ENCODE peak calls at places on chromosomes 2 and 18, in ten cellular contexts. B is K562, V is fibroblast of lung, O is endothelial cell of umbilical vein, E is neural progenitor cell, S is mesendoderm, M is HCT116, J is IMR-90, U is neuronal stem cell, L is GM23248. R is an unnamed sample.

GRCh38 chr18:11380968-11381367 is 228.4 kb upstream of the SLC35G4 start:
- DNase-seq in B (no peak), V (no peak), O (no peak), E (no peak), S (no peak), M (no peak), J (no peak), U (no peak), L (no peak), R (no peak)

GRCh38 chr18:43932140-43932539 is 654.9 kb upstream of the SYT4 start:
- DNase-seq in B (no peak), V (peak; percentile 18), O (no peak), E (no peak), S (no peak), M (no peak), J (peak; percentile 13), U (no peak), L (no peak), R (no peak)

GRCh38 chr2:101617786-101618185 is 79.7 kb upstream of the MAP4K4 start:
- DNase-seq in B (no peak), V (peak; percentile 55), O (no peak), E (peak; percentile 26), S (no peak), M (no peak), J (peak; percentile 4), U (no peak), L (no peak), R (no peak)

GRCh38 chr2:19846030-19846429 is 55.8 kb downstream of the TTC32 start:
- DNase-seq in B (no peak), V (no peak), O (no peak), E (no peak), S (no peak), M (no peak), J (no peak), U (no peak), L (no peak), R (no peak)

GRCh38 chr2:197846120-197846519 is 41.7 kb downstream of the PLCL1 start:
- DNase-seq in B (no peak), V (no peak), O (no peak), E (no peak), S (no peak), M (no peak), J (peak; percentile 7), U (no peak), L (no peak), R (no peak)

GRCh38 chr2:70977605-70978205 is 725 bp upstream of the ANKRD53 start:
- DNase-seq in B (no peak), V (peak; percentile 85), O (peak; percentile 35), E (no peak), S (no peak), M (no peak), J (peak; percentile 93), U (no peak), L (peak; percentile 95), R (no peak)

GRCh38 chr18:9721893-9722515 is 13.9 kb downstream of the RAB31 start:
- DNase-seq in B (no peak), V (no peak), O (no peak), E (no peak), S (no peak), M (no peak), J (no peak), U (no peak), L (no peak), R (no peak)

GRCh38 chr2:206353685-206354084 is 79.2 kb downstream of the ZDBF2 start:
- DNase-seq in B (no peak), V (no peak), O (no peak), E (no peak), S (peak; percentile 11), M (peak; percentile 8), J (no peak), U (no peak), L (peak; percentile 16), R (no peak)

GRCh38 chr2:181686566-181687185 is 6.4 kb upstream of the NEUROD1 start:
- DNase-seq in B (no peak), V (no peak), O (no peak), E (no peak), S (no peak), M (no peak), J (no peak), U (no peak), L (no peak), R (no peak)

DNA sequence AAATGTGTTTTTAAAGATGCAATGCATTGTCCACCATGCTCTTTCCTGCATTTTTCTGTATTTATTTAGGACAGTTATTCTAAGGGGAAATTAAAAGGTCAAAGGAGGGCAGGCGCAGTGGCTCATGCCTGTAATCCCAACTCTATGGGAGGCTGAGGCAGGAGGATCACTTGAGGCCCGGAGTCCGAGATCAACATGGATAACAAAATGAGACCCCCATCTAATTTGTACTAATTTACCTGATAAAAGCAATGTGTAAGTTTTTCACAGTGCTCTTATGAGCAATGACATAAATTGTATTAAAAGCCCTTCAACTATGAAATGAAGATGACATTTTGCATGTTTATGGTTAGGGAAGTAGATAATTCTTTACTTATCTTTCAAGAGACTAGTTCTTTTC is 9.6 kb downstream of the HSBP1L1 start:
- DNase-seq in B (no peak), V (no peak), O (no peak), E (no peak), S (no peak), M (no peak), J (no peak), U (no peak), L (no peak), R (no peak)
- H3K36me3 ChIP-seq in B (peaks cover 82% of the 10 kb centered on the region), V (peaks cover 18% of the 10 kb centered on the region), O (no peaks in the 10 kb centered on the region), E (peaks cover 6% of the 10 kb centered on the region), S (peaks cover 2% of the 10 kb centered on the region), M (peaks cover 36% of the 10 kb centered on the region), J (peaks cover 40% of the 10 kb centered on the region), U (peaks cover 89% of the 10 kb centered on the region), L (peaks cover 15% of the 10 kb centered on the region), R (peaks cover 51% of the 10 kb centered on the region)

DNA sequence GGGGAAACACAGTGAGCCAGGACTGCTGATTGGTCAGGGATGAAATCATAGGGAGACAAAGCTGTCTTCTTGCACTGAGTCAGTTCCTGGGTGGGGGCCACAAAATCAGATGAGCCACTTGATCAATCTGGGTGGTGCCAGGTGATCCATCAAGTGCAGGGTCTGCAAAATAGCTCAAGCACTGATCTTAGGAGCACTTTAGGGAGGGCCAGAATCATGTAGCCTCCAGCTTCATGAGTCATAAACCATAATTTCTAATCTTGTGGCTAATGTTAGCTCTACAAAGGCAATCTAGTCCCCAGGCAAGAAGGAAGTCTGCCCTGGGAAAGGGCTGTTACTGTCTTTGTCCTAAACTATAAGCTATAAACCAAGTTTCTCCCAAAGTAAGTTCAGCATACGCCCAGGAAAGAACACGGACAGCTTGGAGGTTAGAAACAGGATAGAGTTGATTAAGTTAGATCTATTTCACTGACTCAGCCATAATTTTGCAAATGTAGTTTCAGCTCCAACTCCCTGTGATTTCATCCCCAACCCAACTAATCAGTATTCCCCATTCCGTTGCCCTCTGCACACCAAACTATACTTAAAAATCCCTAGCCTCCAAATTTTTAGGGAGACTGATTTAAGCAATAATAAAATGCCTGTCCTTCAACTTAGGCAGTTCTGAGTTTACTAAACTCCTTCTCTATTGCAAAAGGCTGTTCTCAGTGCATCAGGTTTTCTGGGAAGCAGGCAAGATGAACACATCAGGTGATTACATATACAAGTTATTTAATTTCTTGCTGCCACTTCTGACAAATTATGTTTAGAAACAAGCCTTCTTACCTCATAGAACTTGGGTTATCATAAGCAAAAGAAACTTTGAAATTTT is 226.9 kb upstream of the SPOPL start:
- DNase-seq in B (no peak), V (peak; percentile 72), O (no peak), E (no peak), S (no peak), M (peak; percentile 15), J (peak; percentile 34), U (no peak), L (peak; percentile 23), R (no peak)
- H3K9ac ChIP-seq in B (no peak overlapping the region), V (no peak overlapping the region), O (no peak overlapping the region), E (no peak overlapping the region), S (no peak overlapping the region), M (no peak overlapping the region), J (no peak overlapping the region), U (no peak overlapping the region), L (no peak overlapping the region), R (no peak overlapping the region)

DNA sequence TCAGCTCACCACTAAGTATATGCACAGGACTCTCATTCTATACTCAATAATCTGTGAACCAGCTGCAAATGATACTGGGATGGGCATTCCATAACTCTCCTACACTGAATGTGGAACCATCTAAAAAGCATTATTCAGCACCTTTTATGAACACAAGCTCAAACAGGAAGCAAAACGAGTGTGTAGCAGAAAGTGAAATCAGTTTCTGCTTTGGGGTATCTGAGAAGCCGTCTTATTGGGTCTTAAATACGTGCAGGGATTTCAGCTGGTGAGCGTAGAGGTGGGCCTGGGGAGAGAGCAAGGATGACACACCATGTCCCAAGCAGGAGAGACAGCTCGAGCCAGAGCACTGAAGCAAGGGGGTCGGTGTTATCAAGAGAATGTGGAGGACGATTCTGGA is 120.0 kb upstream of the TTN start:
- DNase-seq in B (no peak), V (no peak), O (no peak), E (no peak), S (no peak), M (no peak), J (no peak), U (no peak), L (no peak), R (no peak)
- H3K36me3 ChIP-seq in B (no peaks in the 10 kb centered on the region), V (no peaks in the 10 kb centered on the region), O (no peaks in the 10 kb centered on the region), E (no peaks in the 10 kb centered on the region), S (no peaks in the 10 kb centered on the region), M (no peaks in the 10 kb centered on the region), J (no peaks in the 10 kb centered on the region), U (no peaks in the 10 kb centered on the region), L (no peaks in the 10 kb centered on the region), R (no peaks in the 10 kb centered on the region)

GRCh38 chr2:158060160-158060861 is 41.4 kb upstream of the UPP2 start:
- DNase-seq in B (no peak), V (no peak), O (no peak), E (no peak), S (no peak), M (no peak), J (no peak), U (no peak), L (no peak), R (no peak)

GRCh38 chr2:158052761-158053160 is 48.9 kb upstream of the UPP2 start:
- DNase-seq in B (no peak), V (no peak), O (no peak), E (no peak), S (no peak), M (no peak), J (no peak), U (no peak), L (no peak), R (no peak)

GRCh38 chr2:158061763-158062162 is 39.9 kb upstream of the UPP2 start:
- DNase-seq in B (no peak), V (no peak), O (no peak), E (no peak), S (no peak), M (no peak), J (no peak), U (no peak), L (no peak), R (no peak)

GRCh38 chr2:158060862-158061435 is 40.7 kb upstream of the UPP2 start:
- DNase-seq in B (no peak), V (peak; percentile 69), O (no peak), E (no peak), S (peak; percentile 92), M (peak; percentile 1), J (peak; percentile 13), U (no peak), L (peak; percentile 4), R (no peak)

GRCh38 chr2:158056875-158057274 is 44.8 kb upstream of the UPP2 start:
- DNase-seq in B (no peak), V (no peak), O (no peak), E (no peak), S (no peak), M (no peak), J (no peak), U (no peak), L (no peak), R (no peak)
- H3K9ac ChIP-seq in B (no peak overlapping the region), V (no peak overlapping the region), O (no peak overlapping the region), E (no peak overlapping the region), S (no peak overlapping the region), M (no peak overlapping the region), J (no peak overlapping the region), U (no peak overlapping the region), L (no peak overlapping the region), R (no peak overlapping the region)

R was measured in SK-N-MC.